ENCODE peak calls at places on chromosomes 6 and 20, in six cellular contexts. U is dorsolateral prefrontal cortex, L is esophagus squamous epithelium, I is IMR-90, S is aorta, Z is upper lobe of left lung. F is an unnamed sample.

GRCh38 chr6:170045981-170046667 is 244.8 kb downstream of the DLL1 start:
- DNase-seq in U (no peak), I (no peak), Z (peak), L (no peak), S (peak), F (no peak)

GRCh38 chr6:111113731-111114438 is 26.6 kb downstream of the SLC16A10 start:
- DNase-seq in L (no peak), Z (peak), S (peak), U (no peak), I (peak), F (no peak)

GRCh38 chr20:45097485-45098095 is 3.3 kb downstream of the KCNS1 start:
- DNase-seq in I (no peak), Z (peak), U (no peak), S (no peak), L (no peak), F (no peak)

GRCh38 chr20:3890410-3890751 is 1.2 kb downstream of the PANK2 start:
- DNase-seq in S (no peak), I (peak), U (no peak), L (no peak), Z (no peak), F (no peak)

GRCh38 chr20:4645109-4645508 is 76.6 kb upstream of the PRND start:
- DNase-seq in U (no peak), I (no peak), Z (no peak), S (no peak), L (no peak), F (no peak)

GRCh38 chr6:170090561-170090960 is 200.3 kb downstream of the DLL1 start:
- DNase-seq in I (no peak), S (no peak), L (no peak), U (no peak), Z (no peak), F (no peak)

GRCh38 chr6:151240861-151241642 is 1.3 kb downstream of the AKAP12 start:
- DNase-seq in Z (peak), U (peak), I (peak), L (no peak), S (peak), F (no peak)

GRCh38 chr6:4568138-4568537 is 208.1 kb upstream of the CDYL start:
- DNase-seq in S (no peak), U (no peak), L (no peak), I (no peak), Z (no peak), F (no peak)

GRCh38 chr20:1430004-1430451 is 36.6 kb downstream of the NSFL1C start:
- DNase-seq in L (no peak), I (peak), S (no peak), Z (no peak), U (no peak), F (no peak)

GRCh38 chr6:117483645-117484016 is 1.2 kb downstream of the DCBLD1 start:
- DNase-seq in S (no peak), Z (no peak), I (peak), L (no peak), U (no peak), F (no peak)

GRCh38 chr6:37566209-37566859 is 66.6 kb upstream of the CCDC167 start:
- DNase-seq in I (no peak), Z (peak), L (no peak), S (peak), U (peak), F (no peak)

GRCh38 chr6:30555428-30556005 is 772 bp downstream of the GNL1 start:
- DNase-seq in L (peak), S (peak), Z (peak), U (peak), I (peak), F (no peak)

GRCh38 chr20:39390186-39390585 is 428.0 kb downstream of the DHX35 start:
- DNase-seq in S (no peak), L (no peak), U (no peak), I (no peak), Z (no peak), F (no peak)

GRCh38 chr6:36241728-36242127 is 28.1 kb upstream of the PNPLA1 start:
- DNase-seq in I (peak), Z (no peak), U (no peak), S (no peak), L (no peak), F (no peak)

GRCh38 chr6:101163611-101164010 is 229.9 kb upstream of the GRIK2 start:
- DNase-seq in U (no peak), L (no peak), I (no peak), Z (no peak), S (no peak), F (no peak)

GRCh38 chr6:157036245-157036681 is 259.1 kb downstream of the ARID1B start:
- DNase-seq in S (peak), I (peak), U (no peak), L (no peak), Z (peak), F (no peak)
- H3K4me3 ChIP-seq in S (no peak), I (no peak), U (no peak), L (peak), Z (no peak), F (no peak)

GRCh38 chr6:44923416-44923815 is 404.7 kb upstream of the RUNX2 start:
- DNase-seq in Z (no peak), I (no peak), S (no peak), U (no peak), L (no peak), F (no peak)
- H3K4me3 ChIP-seq in Z (no peak), I (no peak), S (no peak), U (no peak), L (no peak), F (no peak)

GRCh38 chr6:136963259-136963658 is 41.2 kb downstream of the SLC35D3 start:
- DNase-seq in U (no peak), S (no peak), Z (no peak), L (no peak), I (no peak), F (no peak)

GRCh38 chr6:136961848-136962247 is 39.7 kb downstream of the SLC35D3 start:
- DNase-seq in I (no peak), S (no peak), U (no peak), L (no peak), Z (no peak), F (no peak)

GRCh38 chr6:136962661-136963060 is 40.6 kb downstream of the SLC35D3 start:
- DNase-seq in L (no peak), U (no peak), S (no peak), Z (no peak), I (no peak), F (no peak)

GRCh38 chr6:136967874-136968752 is 46.0 kb downstream of the SLC35D3 start:
- DNase-seq in Z (peak), L (no peak), I (peak), S (peak), U (peak), F (peak)

GRCh38 chr6:136964368-136964767 is 42.3 kb downstream of the SLC35D3 start:
- DNase-seq in L (no peak), S (no peak), I (no peak), U (no peak), Z (no peak), F (no peak)
- H3K4me3 ChIP-seq in L (no peak), S (no peak), I (no peak), U (no peak), Z (no peak), F (no peak)

GRCh38 chr6:137216106-137216505 is 3.1 kb downstream of the IFNGR1 start:
- DNase-seq in U (no peak), Z (no peak), S (no peak), L (no peak), I (peak), F (no peak)
- H3K4me3 ChIP-seq in U (peak), Z (peak), S (no peak), L (peak), I (no peak), F (no peak)

GRCh38 chr20:49275634-49276033 is 2.2 kb downstream of the ZNFX1 start:
- DNase-seq in U (no peak), I (no peak), L (no peak), Z (no peak), S (no peak), F (no peak)
- H3K4me3 ChIP-seq in U (peak), I (no peak), L (no peak), Z (peak), S (no peak), F (peak)

GRCh38 chr20:38156280-38156679 is 8.8 kb downstream of the TGM2 start:
- DNase-seq in U (no peak), I (no peak), L (no peak), S (no peak), Z (no peak), F (no peak)
- H3K4me3 ChIP-seq in U (no peak), I (no peak), L (no peak), S (no peak), Z (no peak), F (no peak)

GRCh38 chr6:163671355-163671754 is 256.8 kb downstream of the QKI start:
- DNase-seq in Z (no peak), L (no peak), S (no peak), I (no peak), U (no peak), F (no peak)

GRCh38 chr6:163665464-163665863 is 250.9 kb downstream of the QKI start:
- DNase-seq in S (no peak), U (no peak), Z (no peak), I (no peak), L (no peak), F (no peak)

GRCh38 chr6:163667372-163668060 is 253.0 kb downstream of the QKI start:
- DNase-seq in U (no peak), S (peak), Z (peak), I (peak), L (no peak), F (no peak)

GRCh38 chr6:163670283-163670682 is 255.8 kb downstream of the QKI start:
- DNase-seq in Z (no peak), I (no peak), L (no peak), S (no peak), U (no peak), F (no peak)

GRCh38 chr6:163668061-163668426 is 253.5 kb downstream of the QKI start:
- DNase-seq in S (no peak), U (no peak), L (no peak), Z (no peak), I (no peak), F (no peak)
- H3K4me3 ChIP-seq in S (no peak), U (no peak), L (no peak), Z (no peak), I (no peak), F (no peak)

GRCh38 chr20:63308218-63308911 is 15.4 kb downstream of the COL20A1 start:
- DNase-seq in L (no peak), Z (no peak), I (no peak), S (no peak), U (no peak), F (no peak)
- H3K4me3 ChIP-seq in L (no peak), Z (no peak), I (no peak), S (no peak), U (no peak), F (no peak)

DNA sequence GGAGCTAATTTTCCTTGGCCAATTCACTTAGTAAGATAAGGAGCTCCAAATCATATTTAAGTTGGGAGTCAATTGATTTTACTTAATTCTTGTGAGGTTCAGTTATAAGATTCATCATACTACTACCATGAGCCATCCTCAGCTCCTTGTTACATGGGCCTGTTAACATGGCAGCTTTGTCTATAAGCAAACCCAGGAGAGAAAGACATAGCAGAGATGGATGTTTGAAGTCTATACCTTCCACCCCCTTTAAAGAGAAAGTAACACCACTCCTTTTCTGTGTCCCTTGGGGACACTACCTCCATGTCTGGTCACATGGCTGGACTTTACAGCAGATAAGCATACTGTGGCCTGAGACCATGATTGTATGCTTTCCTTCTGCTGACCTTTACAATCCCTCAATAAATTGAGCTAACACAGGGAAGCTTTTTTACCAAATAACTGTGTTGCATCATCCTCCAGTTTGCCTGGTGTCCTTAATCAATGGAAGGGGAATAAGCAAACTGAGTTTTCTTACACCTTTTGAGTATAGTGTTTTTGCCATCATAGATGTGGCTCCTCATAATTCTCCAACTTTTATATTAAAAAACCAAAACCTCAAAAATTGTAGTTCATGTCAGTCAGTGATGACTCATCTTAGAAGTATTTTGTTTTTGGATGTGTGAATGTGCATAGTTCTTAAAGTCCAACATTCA is 9.8 kb upstream of the ZNFX1 start:
- DNase-seq in U (no peak), Z (no peak), I (peak), L (no peak), S (no peak), F (no peak)
- H3K4me3 ChIP-seq in U (no peak), Z (no peak), I (no peak), L (no peak), S (no peak), F (no peak)

DNA sequence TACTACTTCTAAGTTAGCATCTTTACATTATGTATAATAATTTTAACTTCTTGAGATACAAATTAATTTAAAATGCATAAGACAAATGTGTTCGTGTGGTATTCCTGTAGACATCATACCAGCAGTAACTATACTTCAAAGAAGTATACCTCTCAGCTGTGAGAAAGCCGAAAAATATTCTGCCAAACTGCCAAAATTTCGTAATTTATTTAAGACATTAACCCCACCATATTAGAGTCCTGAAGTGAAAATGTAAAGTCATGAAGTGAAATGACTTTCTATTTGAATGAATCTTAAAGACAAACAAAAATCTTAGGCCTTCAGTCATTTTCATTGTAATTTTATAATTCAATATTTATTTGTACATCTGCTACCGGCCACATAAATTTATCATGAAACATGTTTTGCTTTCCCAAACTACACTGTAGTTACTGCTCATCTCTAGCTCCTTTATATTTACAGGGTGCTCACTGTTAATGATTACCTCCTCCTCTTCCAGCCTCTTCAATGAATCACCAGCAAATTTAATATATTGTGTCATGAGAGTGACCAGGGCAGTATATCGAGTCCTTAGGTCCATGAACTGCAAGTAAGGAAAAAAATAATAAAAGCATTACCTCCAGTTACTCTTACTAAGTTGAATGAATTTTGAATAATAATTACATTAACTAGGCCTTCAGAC is 18.5 kb downstream of the DST start:
- DNase-seq in U (no peak), Z (no peak), L (no peak), I (no peak), S (no peak), F (no peak)
- H3K4me3 ChIP-seq in U (no peak), Z (no peak), L (no peak), I (no peak), S (no peak), F (no peak)